ENCODE peak calls at places on chromosomes 7 and 10, in four cellular contexts. G is H1, C is HepG2, N is GM12878. T is an unnamed sample.
A peak's percentile ranks its signal among the peaks of the same experiment; 100 is the strongest.

GRCh38 chr7:157193274-157193673 is 54.5 kb downstream of the UBE3C start:
- DNase-seq in G (no peak), C (peak; percentile 25), N (no peak), T (no peak)

GRCh38 chr10:117246997-117247667 is 6.2 kb downstream of the SLC18A2 start:
- DNase-seq in G (no peak), C (no peak), N (no peak), T (no peak)

GRCh38 chr10:10782603-10783002 is 235.1 kb upstream of the CELF2 start:
- DNase-seq in G (no peak), C (no peak), N (no peak), T (no peak)

GRCh38 chr10:94238006-94238617 is 124.6 kb downstream of the NOC3L start:
- DNase-seq in G (no peak), C (no peak), N (no peak), T (no peak)

GRCh38 chr7:116840256-116840655 is 22.1 kb upstream of the CAPZA2 start:
- DNase-seq in G (no peak), C (no peak), N (no peak), T (no peak)

GRCh38 chr10:72720814-72721665 is 29.1 kb downstream of the MCU start:
- DNase-seq in G (no peak), C (no peak), N (no peak), T (no peak)

GRCh38 chr7:79964463-79964862 is 170.2 kb upstream of the GNAI1 start:
- DNase-seq in G (no peak), C (no peak), N (no peak), T (no peak)

GRCh38 chr7:135602304-135602703 is 44.6 kb downstream of the NUP205 start:
- DNase-seq in G (no peak), C (no peak), N (no peak), T (no peak)

GRCh38 chr7:76505168-76506080 is 4.9 kb upstream of the UPK3B start:
- DNase-seq in G (no peak), C (no peak), N (no peak), T (no peak)

GRCh38 chr7:6576024-6576866 is 1.0 kb upstream of the ZDHHC4 start:
- DNase-seq in G (no peak), C (no peak), N (no peak), T (no peak)

GRCh38 chr10:22560391-22561239 is 153.8 kb downstream of the PIP4K2A start:
- DNase-seq in G (no peak), C (no peak), N (no peak), T (no peak)

GRCh38 chr10:117339569-117339968 is 35.7 kb downstream of the PDZD8 start:
- DNase-seq in G (no peak), C (no peak), N (no peak), T (no peak)

GRCh38 chr10:4825868-4826787 is at the start of gene AKR1E2:
- DNase-seq in G (peak; percentile 46), C (no peak), N (no peak), T (peak; percentile 70)

GRCh38 chr10:35089641-35090161 is 440 bp downstream of the CUL2 start:
- DNase-seq in G (no peak), C (no peak), N (no peak), T (no peak)

GRCh38 chr10:62577666-62578291 is 203.6 kb downstream of the ZNF365 start:
- DNase-seq in G (no peak), C (no peak), N (no peak), T (no peak)

GRCh38 chr7:1142051-1142635 is 17.9 kb downstream of the ZFAND2A start:
- DNase-seq in G (no peak), C (no peak), N (no peak), T (no peak)

GRCh38 chr10:69348824-69349541 is 67.7 kb downstream of the TACR2 start:
- DNase-seq in G (no peak), C (no peak), N (no peak), T (no peak)

GRCh38 chr10:5659702-5660528 is 6.5 kb downstream of the ASB13 start:
- DNase-seq in G (no peak), C (peak; percentile 96), N (no peak), T (no peak)

GRCh38 chr10:63583909-63584747 is 62.9 kb downstream of the REEP3 start:
- DNase-seq in G (no peak), C (no peak), N (no peak), T (no peak)

GRCh38 chr7:101232141-101232821 is 5.3 kb downstream of the CLDN15 start:
- DNase-seq in G (peak; percentile 39), C (no peak), N (no peak), T (no peak)

GRCh38 chr7:29946428-29947186 is 43.0 kb downstream of the SCRN1 start:
- DNase-seq in G (no peak), C (peak; percentile 19), N (no peak), T (no peak)

GRCh38 chr10:47045331-47045861 is 134.2 kb downstream of the PTPN20 start:
- DNase-seq in G (no peak), C (no peak), N (no peak), T (no peak)

GRCh38 chr10:96233959-96234358 is 37.4 kb downstream of the BLNK start:
- DNase-seq in G (no peak), C (no peak), N (no peak), T (no peak)

GRCh38 chr10:96238889-96239624 is 32.3 kb downstream of the BLNK start:
- DNase-seq in G (no peak), C (no peak), N (no peak), T (no peak)

GRCh38 chr10:96236090-96236478 is 35.3 kb downstream of the BLNK start:
- DNase-seq in G (no peak), C (no peak), N (no peak), T (no peak)

GRCh38 chr10:96236876-96237275 is 34.5 kb downstream of the BLNK start:
- DNase-seq in G (no peak), C (no peak), N (no peak), T (no peak)

GRCh38 chr10:96235326-96236089 is 35.9 kb downstream of the BLNK start:
- DNase-seq in G (no peak), C (no peak), N (no peak), T (no peak)
- TF ChIP-seq YY1 in G (no peak), C (no peak), N (no peak), T (no peak)

DNA sequence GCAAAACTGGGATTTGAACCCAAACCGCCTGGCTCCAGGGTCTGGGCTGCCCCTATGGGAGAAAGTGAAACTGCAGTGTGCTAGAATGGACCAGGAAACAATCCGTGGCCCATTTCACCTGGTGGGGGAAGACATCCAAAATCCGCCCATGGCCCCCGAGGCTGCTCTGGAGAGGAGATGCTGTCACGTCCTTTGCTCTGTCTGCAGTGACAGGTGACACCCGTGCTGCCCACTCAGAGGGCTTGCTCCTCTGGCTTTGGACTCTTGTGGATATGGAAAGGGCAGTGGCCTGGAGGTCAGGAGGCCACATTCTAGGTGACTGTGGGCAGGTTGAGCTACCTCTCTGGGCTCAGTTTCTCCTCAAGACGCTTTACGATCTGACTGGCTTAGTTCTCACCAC is 151.2 kb upstream of the GPR26 start:
- DNase-seq in G (no peak), C (no peak), N (no peak), T (no peak)
- TF ChIP-seq SUZ12 in G (no peak), C (no peak), N (no peak), T (no peak)

GRCh38 chr7:15784694-15785030 is 98.2 kb upstream of the MEOX2 start:
- DNase-seq in G (no peak), C (no peak), N (no peak), T (no peak)
- TF ChIP-seq YY1 in G (no peak), C (no peak), N (no peak), T (no peak)

DNA sequence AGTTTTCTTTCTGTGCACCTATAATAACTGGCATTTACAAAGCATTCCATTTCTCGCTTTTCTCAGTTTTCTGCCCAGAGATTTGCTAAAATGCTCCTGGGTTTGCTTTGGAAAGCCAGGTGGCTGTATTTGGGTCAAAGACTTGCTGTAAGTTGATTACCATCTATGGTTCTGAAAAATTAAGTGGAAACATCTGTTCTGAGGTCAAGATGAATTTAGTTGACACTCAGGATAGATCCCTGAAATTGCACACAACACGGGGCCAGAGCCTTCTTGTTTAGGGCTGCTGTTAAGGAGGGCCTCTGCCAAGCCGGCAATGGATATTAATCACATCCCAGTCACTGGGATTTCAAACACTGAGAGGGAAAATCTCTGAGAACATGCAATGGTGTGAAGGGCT is 111.6 kb upstream of the GLI3 start:
- DNase-seq in G (no peak), C (no peak), N (no peak), T (no peak)
- TF ChIP-seq SUZ12 in G (no peak), C (no peak), N (no peak), T (no peak)

GRCh38 chr7:159192013-159192412 is 47.3 kb upstream of the VIPR2 start:
- DNase-seq in G (no peak), C (no peak), N (no peak), T (peak; percentile 15)

GRCh38 chr7:159192761-159193453 is 48.2 kb upstream of the VIPR2 start:
- DNase-seq in G (no peak), C (no peak), N (no peak), T (no peak)

GRCh38 chr7:159193543-159193942 is 48.9 kb upstream of the VIPR2 start:
- DNase-seq in G (no peak), C (no peak), N (no peak), T (no peak)

GRCh38 chr7:159191236-159191635 is 46.6 kb upstream of the VIPR2 start:
- DNase-seq in G (no peak), C (no peak), N (no peak), T (no peak)

DNA sequence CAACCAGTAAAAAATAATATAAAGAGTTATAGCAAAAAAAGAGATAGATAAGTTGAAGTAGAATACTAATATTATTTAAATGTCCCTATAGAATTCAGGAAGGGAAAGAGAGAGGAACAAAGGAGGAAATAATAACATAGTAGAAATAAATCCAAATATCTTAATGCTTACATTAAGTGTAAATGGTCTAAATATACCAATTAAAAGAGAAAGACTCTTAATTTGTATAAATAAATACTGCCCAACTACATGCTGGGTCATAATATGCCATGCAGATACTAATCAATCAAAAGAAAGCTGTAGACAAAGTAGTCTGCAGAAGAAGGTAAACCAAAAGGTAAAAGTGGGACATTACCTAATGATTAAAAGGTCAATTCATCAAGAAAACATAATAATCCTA is 43.3 kb upstream of the VIPR2 start:
- DNase-seq in G (no peak), C (no peak), N (no peak), T (no peak)
- TF ChIP-seq YY1 in G (no peak), C (no peak), N (no peak), T (no peak)

GRCh38 chr7:78578701-78579100 is 780.1 kb downstream of the PHTF2 start:
- DNase-seq in G (peak; percentile 63), C (no peak), N (no peak), T (peak; percentile 90)
- TF ChIP-seq SUZ12 in G (no peak), C (no peak), N (no peak), T (no peak)

GRCh38 chr10:57094965-57095364 is 733.9 kb upstream of the ZWINT start:
- DNase-seq in G (no peak), C (no peak), N (no peak), T (no peak)

GRCh38 chr10:57096044-57096443 is 735.0 kb upstream of the ZWINT start:
- DNase-seq in G (no peak), C (no peak), N (no peak), T (no peak)

GRCh38 chr10:57094083-57094482 is 733.0 kb upstream of the ZWINT start:
- DNase-seq in G (no peak), C (no peak), N (no peak), T (no peak)

GRCh38 chr10:57102234-57102633 is 741.2 kb upstream of the ZWINT start:
- DNase-seq in G (no peak), C (no peak), N (no peak), T (peak; percentile 20)

GRCh38 chr10:57098146-57098545 is 737.1 kb upstream of the ZWINT start:
- DNase-seq in G (no peak), C (no peak), N (no peak), T (no peak)
- TF ChIP-seq YY1 in G (no peak), C (no peak), N (no peak), T (no peak)

T was measured in NT2/D1.